ENCODE peak calls at places on chromosome 20, in six cellular contexts. Z is mucosa of descending colon, G is psoas muscle, W is brain microvascular endothelial cell, X is astrocyte of the cerebellum, F is fibroblast of mammary gland. D is an unnamed sample.

GRCh38 chr20:32034581-32035397 is 17.3 kb upstream of the HCK start:
- DNase-seq in X (no peak), W (no peak), G (no peak), F (no peak), Z (no peak), D (no peak)

GRCh38 chr20:20582733-20583132 is 129.7 kb downstream of the RALGAPA2 start:
- DNase-seq in G (no peak), W (no peak), Z (no peak), F (no peak), X (no peak), D (no peak)

GRCh38 chr20:31718952-31719643 is 3.6 kb downstream of the BCL2L1 start:
- DNase-seq in F (no peak), X (no peak), G (no peak), W (no peak), Z (no peak), D (no peak)

GRCh38 chr20:61100489-61100888 is 151.6 kb upstream of the CDH4 start:
- DNase-seq in Z (no peak), G (no peak), F (no peak), W (no peak), X (no peak), D (no peak)

GRCh38 chr20:25025091-25025861 is 32.7 kb downstream of the ACSS1 start:
- DNase-seq in W (no peak), X (no peak), G (no peak), Z (peak; percentile 8), F (no peak), D (no peak)

GRCh38 chr20:2162823-2163166 is 61.2 kb downstream of the STK35 start:
- DNase-seq in Z (no peak), X (no peak), G (no peak), W (no peak), F (no peak), D (no peak)

GRCh38 chr20:60250251-60250650 is 292.0 kb downstream of the CDH26 start:
- DNase-seq in G (no peak), F (peak; percentile 60), X (no peak), Z (no peak), W (no peak), D (no peak)

GRCh38 chr20:44222027-44222426 is 11.5 kb upstream of the OSER1 start:
- DNase-seq in Z (no peak), W (no peak), X (no peak), F (no peak), G (no peak), D (no peak)

GRCh38 chr20:59657459-59658046 is 53.2 kb downstream of the PHACTR3 start:
- DNase-seq in G (no peak), X (no peak), W (no peak), Z (no peak), F (no peak), D (no peak)

GRCh38 chr20:11906626-11907480 is 10.8 kb upstream of the BTBD3 start:
- DNase-seq in F (no peak), G (no peak), W (no peak), Z (no peak), X (no peak), D (no peak)

GRCh38 chr20:32686530-32687179 is 12.9 kb upstream of the C20orf203 start:
- DNase-seq in G (no peak), W (no peak), F (no peak), Z (no peak), X (no peak), D (no peak)

GRCh38 chr20:34337982-34338756 is 24.9 kb upstream of the ITCH start:
- DNase-seq in X (no peak), W (no peak), G (no peak), Z (no peak), F (no peak), D (no peak)

GRCh38 chr20:38997622-38998021 is 35.5 kb downstream of the DHX35 start:
- DNase-seq in G (no peak), Z (no peak), X (no peak), W (no peak), F (no peak), D (no peak)

GRCh38 chr20:29744071-29744470 is 1513.4 kb upstream of the DEFB115 start:
- DNase-seq in X (no peak), W (no peak), F (no peak), G (no peak), Z (no peak), D (no peak)

GRCh38 chr20:8292793-8293192 is 160.7 kb downstream of the PLCB1 start:
- DNase-seq in G (no peak), W (no peak), X (no peak), Z (no peak), F (no peak), D (no peak)

GRCh38 chr20:7106910-7107309 is 339.4 kb downstream of the BMP2 start:
- DNase-seq in Z (no peak), F (no peak), W (no peak), G (no peak), X (no peak), D (no peak)

GRCh38 chr20:57471496-57472210 is 53.3 kb downstream of the CTCFL start:
- DNase-seq in G (no peak), W (no peak), Z (no peak), X (no peak), F (no peak), D (no peak)

GRCh38 chr20:56934888-56935287 is 305.8 kb downstream of the TFAP2C start:
- DNase-seq in G (no peak), W (no peak), Z (no peak), X (no peak), F (no peak), D (no peak)

DNA sequence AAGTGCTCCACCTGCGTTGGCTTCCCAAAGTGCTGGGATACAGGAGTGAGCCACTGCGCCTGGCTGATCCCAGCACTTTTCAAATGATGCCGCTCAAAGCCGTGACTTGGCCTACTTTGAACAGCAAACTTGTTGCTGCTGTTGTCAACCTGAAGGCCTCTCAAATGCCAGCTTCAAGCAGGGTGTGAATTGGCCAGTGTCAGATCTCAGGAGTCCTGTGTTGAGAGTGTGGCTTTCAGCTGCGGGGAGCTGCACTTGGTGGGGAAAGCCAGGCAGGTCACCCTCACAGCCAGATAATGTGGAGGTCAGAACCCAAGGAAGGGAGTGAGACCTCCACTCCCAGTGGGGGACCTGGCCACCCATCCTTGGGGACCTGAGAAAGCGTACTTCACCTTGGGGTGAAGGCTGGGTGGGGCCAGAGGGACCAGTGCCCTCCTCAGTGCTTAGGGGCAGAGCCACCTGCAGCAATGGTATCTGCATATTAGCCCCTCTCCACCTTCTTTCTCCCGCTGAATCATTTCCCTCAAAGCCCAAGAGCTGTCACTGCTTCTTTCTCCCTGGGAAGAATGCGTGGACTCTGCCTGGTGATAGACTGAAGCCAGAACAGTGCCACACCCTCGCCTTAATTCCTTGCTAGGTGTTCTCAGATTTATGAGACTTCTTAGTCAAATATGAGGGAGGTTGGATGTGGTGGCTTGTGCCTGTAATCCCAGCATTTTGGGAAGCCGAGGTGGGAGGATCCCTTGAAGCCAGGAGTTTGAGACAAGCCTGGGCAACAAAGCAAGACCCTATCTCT is 19.1 kb upstream of the PANK2 start:
- DNase-seq in G (no peak), Z (no peak), X (no peak), W (no peak), F (no peak), D (no peak)
- TF ChIP-seq CTCF in G (no peak), Z (no peak), X (no peak), W (no peak), F (no peak), D (no peak)

DNA sequence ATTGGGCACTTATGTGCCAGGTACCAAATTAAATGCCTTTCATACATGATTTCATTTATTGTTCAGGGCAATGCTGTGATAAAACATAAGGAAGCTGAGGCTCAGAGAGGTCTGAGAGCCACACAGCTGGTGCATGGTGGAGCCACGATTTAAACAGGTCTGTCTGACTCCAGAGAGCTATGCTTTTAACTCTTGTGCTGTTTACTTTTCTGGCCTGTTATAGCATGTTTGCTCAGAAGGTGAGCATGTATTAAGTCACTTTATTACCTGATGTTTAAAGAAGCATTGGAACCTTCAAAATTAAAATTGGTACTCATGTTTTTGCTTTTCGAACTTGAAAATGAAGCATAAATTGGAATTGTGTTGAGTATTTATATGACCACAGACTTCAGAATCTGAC is 26.8 kb downstream of the MCM8 start:
- DNase-seq in X (no peak), G (no peak), W (no peak), F (no peak), Z (no peak), D (no peak)
- H3K4me3 ChIP-seq in X (no peak overlapping the region), G (no peak overlapping the region), W (no peak overlapping the region), F (no peak overlapping the region), Z (no peak overlapping the region), D (no peak overlapping the region)

GRCh38 chr20:53550590-53551187 is 43.0 kb downstream of the ZNF217 start:
- DNase-seq in F (no peak), X (no peak), G (no peak), Z (no peak), W (no peak), D (no peak)

DNA sequence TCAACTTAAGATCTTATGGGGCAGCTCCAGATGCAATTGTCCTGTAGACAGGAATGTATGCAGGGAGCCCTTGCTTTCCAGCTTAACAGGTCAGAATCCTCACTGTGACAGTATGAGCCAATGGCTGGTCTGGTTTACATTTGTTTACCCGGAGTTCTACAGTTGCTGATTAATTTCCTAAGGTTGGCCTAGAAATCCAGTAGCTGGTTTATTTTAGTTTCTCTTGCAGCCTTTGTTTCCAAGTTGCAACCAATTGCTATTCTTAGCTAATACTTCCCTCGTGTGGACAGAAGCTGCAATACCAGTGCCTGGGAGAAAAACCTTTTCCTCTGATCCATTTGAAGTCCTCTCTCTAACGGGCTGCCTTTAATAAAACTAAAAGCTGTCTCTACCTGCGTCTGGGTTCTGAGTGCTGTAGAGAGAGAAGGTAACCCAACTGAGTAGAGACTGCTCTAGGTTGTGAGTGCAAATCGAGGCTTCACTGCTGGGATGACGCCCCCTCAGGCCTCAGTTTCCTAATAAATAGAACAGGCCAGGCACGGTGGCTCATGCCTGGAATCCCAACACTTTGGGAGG is 45.9 kb downstream of the ZNF217 start:
- DNase-seq in G (no peak), X (peak; percentile 52), Z (no peak), F (peak; percentile 74), W (peak; percentile 48), D (peak; percentile 76)
- TF ChIP-seq CTCF in G (peak; percentile 67), X (peak; percentile 85), Z (peak; percentile 55), F (peak; percentile 88), W (peak; percentile 79), D (peak; percentile 93)

DNA sequence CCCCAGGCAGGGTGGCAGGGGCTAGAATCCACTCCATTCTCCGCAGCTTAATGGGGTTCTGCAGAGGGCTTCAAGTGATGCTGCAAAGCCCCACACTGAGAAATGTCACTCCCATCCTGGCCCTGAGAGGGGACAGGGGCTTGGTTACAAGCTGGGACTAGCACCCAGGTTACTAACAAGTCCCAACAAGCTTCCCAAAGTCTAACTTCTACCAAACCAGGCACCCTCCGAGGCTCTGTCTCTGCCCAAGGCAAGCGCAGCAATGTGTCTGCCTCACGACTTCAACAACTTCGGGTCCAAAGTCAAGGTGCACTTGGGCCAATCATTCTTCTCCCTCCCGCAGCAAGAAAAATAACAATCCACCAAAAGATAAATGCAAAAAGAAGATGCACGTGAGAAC is 45.6 kb downstream of the NFATC2 start:
- DNase-seq in W (no peak), X (no peak), Z (no peak), F (no peak), G (no peak), D (no peak)
- H3K4me3 ChIP-seq in W (no peak overlapping the region), X (no peak overlapping the region), Z (no peak overlapping the region), F (no peak overlapping the region), G (no peak overlapping the region), D (no peak overlapping the region)

D was measured in fibroblast of villous mesenchyme.